ENCODE peak calls at places on chromosomes 1 and 21, in nine cellular contexts. One of them, this sample, is unnamed.
A peak's percentile ranks its signal among the peaks of the same experiment; 100 is the strongest.

GRCh38 chr1:91884459-91885290 is 1.3 kb downstream of the TGFBR3 start:
- DNase-seq in dorsolateral prefrontal cortex: no peak
- DNase-seq in colonic mucosa: peak; percentile 33
- DNase-seq in body of pancreas: peak; percentile 38
- DNase-seq in DND-41: no peak
- DNase-seq in CD8-positive, alpha-beta T cell: peak; percentile 33
- DNase-seq in right lobe of liver: peak; percentile 61
- DNase-seq in lung: no peak
- DNase-seq in testis: peak; percentile 36
- DNase-seq in this sample: peak; percentile 59

GRCh38 chr1:24596401-24596880 is 40.6 kb downstream of the NCMAP start:
- DNase-seq in dorsolateral prefrontal cortex: no peak
- DNase-seq in colonic mucosa: no peak
- DNase-seq in body of pancreas: no peak
- DNase-seq in DND-41: no peak
- DNase-seq in CD8-positive, alpha-beta T cell: no peak
- DNase-seq in right lobe of liver: no peak
- DNase-seq in lung: no peak
- DNase-seq in testis: no peak
- DNase-seq in this sample: no peak

GRCh38 chr21:30233636-30234035 is 17.7 kb upstream of the CLDN8 start:
- DNase-seq in dorsolateral prefrontal cortex: no peak
- DNase-seq in colonic mucosa: no peak
- DNase-seq in body of pancreas: no peak
- DNase-seq in DND-41: no peak
- DNase-seq in CD8-positive, alpha-beta T cell: no peak
- DNase-seq in right lobe of liver: no peak
- DNase-seq in lung: no peak
- DNase-seq in testis: no peak
- DNase-seq in this sample: no peak

GRCh38 chr1:55632906-55633305 is 417.7 kb upstream of the USP24 start:
- DNase-seq in dorsolateral prefrontal cortex: no peak
- DNase-seq in colonic mucosa: no peak
- DNase-seq in body of pancreas: no peak
- DNase-seq in DND-41: no peak
- DNase-seq in CD8-positive, alpha-beta T cell: no peak
- DNase-seq in right lobe of liver: no peak
- DNase-seq in lung: no peak
- DNase-seq in testis: no peak
- DNase-seq in this sample: no peak

GRCh38 chr1:113850127-113850796 is 21.2 kb downstream of the PTPN22 start:
- DNase-seq in dorsolateral prefrontal cortex: no peak
- DNase-seq in colonic mucosa: no peak
- DNase-seq in body of pancreas: no peak
- DNase-seq in DND-41: no peak
- DNase-seq in CD8-positive, alpha-beta T cell: no peak
- DNase-seq in right lobe of liver: no peak
- DNase-seq in lung: no peak
- DNase-seq in testis: no peak
- DNase-seq in this sample: no peak

GRCh38 chr1:181541458-181541857 is 58.1 kb downstream of the CACNA1E start:
- DNase-seq in dorsolateral prefrontal cortex: no peak
- DNase-seq in colonic mucosa: no peak
- DNase-seq in body of pancreas: no peak
- DNase-seq in DND-41: no peak
- DNase-seq in CD8-positive, alpha-beta T cell: no peak
- DNase-seq in right lobe of liver: no peak
- DNase-seq in lung: no peak
- DNase-seq in testis: no peak
- DNase-seq in this sample: no peak

GRCh38 chr21:44818636-44819011 is 762 bp upstream of the SUMO3 start:
- DNase-seq in dorsolateral prefrontal cortex: no peak
- DNase-seq in colonic mucosa: peak; percentile 35
- DNase-seq in body of pancreas: no peak
- DNase-seq in DND-41: no peak
- DNase-seq in CD8-positive, alpha-beta T cell: no peak
- DNase-seq in right lobe of liver: no peak
- DNase-seq in lung: no peak
- DNase-seq in testis: no peak
- DNase-seq in this sample: no peak

GRCh38 chr1:157585984-157586383 is 11.9 kb downstream of the FCRL4 start:
- DNase-seq in dorsolateral prefrontal cortex: no peak
- DNase-seq in colonic mucosa: no peak
- DNase-seq in body of pancreas: no peak
- DNase-seq in DND-41: peak; percentile 31
- DNase-seq in CD8-positive, alpha-beta T cell: no peak
- DNase-seq in right lobe of liver: no peak
- DNase-seq in lung: no peak
- DNase-seq in testis: no peak
- DNase-seq in this sample: no peak

GRCh38 chr1:247177755-247178154 is 5.9 kb upstream of the ZNF124 start:
- DNase-seq in dorsolateral prefrontal cortex: no peak
- DNase-seq in colonic mucosa: no peak
- DNase-seq in body of pancreas: no peak
- DNase-seq in DND-41: no peak
- DNase-seq in CD8-positive, alpha-beta T cell: no peak
- DNase-seq in right lobe of liver: no peak
- DNase-seq in lung: no peak
- DNase-seq in testis: no peak
- DNase-seq in this sample: no peak

GRCh38 chr1:82838066-82838465 is 1037.3 kb downstream of the ADGRL2 start:
- DNase-seq in dorsolateral prefrontal cortex: no peak
- DNase-seq in colonic mucosa: no peak
- DNase-seq in body of pancreas: no peak
- DNase-seq in DND-41: no peak
- DNase-seq in CD8-positive, alpha-beta T cell: no peak
- DNase-seq in right lobe of liver: no peak
- DNase-seq in lung: no peak
- DNase-seq in testis: no peak
- DNase-seq in this sample: no peak

GRCh38 chr1:200897188-200897710 is 2.5 kb downstream of the INAVA start:
- DNase-seq in dorsolateral prefrontal cortex: no peak
- DNase-seq in colonic mucosa: no peak
- DNase-seq in body of pancreas: no peak
- DNase-seq in DND-41: no peak
- DNase-seq in CD8-positive, alpha-beta T cell: no peak
- DNase-seq in right lobe of liver: no peak
- DNase-seq in lung: no peak
- DNase-seq in testis: no peak
- DNase-seq in this sample: no peak

GRCh38 chr1:200895448-200895799 is 724 bp downstream of the INAVA start:
- DNase-seq in dorsolateral prefrontal cortex: no peak
- DNase-seq in colonic mucosa: no peak
- DNase-seq in body of pancreas: peak; percentile 40
- DNase-seq in DND-41: no peak
- DNase-seq in CD8-positive, alpha-beta T cell: no peak
- DNase-seq in right lobe of liver: no peak
- DNase-seq in lung: no peak
- DNase-seq in testis: no peak
- DNase-seq in this sample: no peak

GRCh38 chr1:200894712-200895447 is at the start of gene INAVA:
- DNase-seq in dorsolateral prefrontal cortex: no peak
- DNase-seq in colonic mucosa: peak; percentile 88
- DNase-seq in body of pancreas: peak; percentile 83
- DNase-seq in DND-41: no peak
- DNase-seq in CD8-positive, alpha-beta T cell: no peak
- DNase-seq in right lobe of liver: no peak
- DNase-seq in lung: peak; percentile 59
- DNase-seq in testis: no peak
- DNase-seq in this sample: peak; percentile 88

GRCh38 chr1:200896571-200897187 is 2.0 kb downstream of the INAVA start:
- DNase-seq in dorsolateral prefrontal cortex: no peak
- DNase-seq in colonic mucosa: peak; percentile 95
- DNase-seq in body of pancreas: peak; percentile 93
- DNase-seq in DND-41: peak; percentile 27
- DNase-seq in CD8-positive, alpha-beta T cell: no peak
- DNase-seq in right lobe of liver: peak; percentile 74
- DNase-seq in lung: peak; percentile 68
- DNase-seq in testis: no peak
- DNase-seq in this sample: peak; percentile 92

GRCh38 chr1:200895801-200896570 is 1.3 kb downstream of the INAVA start:
- DNase-seq in dorsolateral prefrontal cortex: no peak
- DNase-seq in colonic mucosa: no peak
- DNase-seq in body of pancreas: peak; percentile 36
- DNase-seq in DND-41: no peak
- DNase-seq in CD8-positive, alpha-beta T cell: no peak
- DNase-seq in right lobe of liver: no peak
- DNase-seq in lung: no peak
- DNase-seq in testis: no peak
- DNase-seq in this sample: peak; percentile 74
- H3K4me3 ChIP-seq in dorsolateral prefrontal cortex: no peak overlapping the region
- H3K4me3 ChIP-seq in colonic mucosa: peak overlapping the region; percentile 56
- H3K4me3 ChIP-seq in body of pancreas: peak overlapping the region; percentile 5
- H3K4me3 ChIP-seq in DND-41: no peak overlapping the region
- H3K4me3 ChIP-seq in CD8-positive, alpha-beta T cell: no peak overlapping the region
- H3K4me3 ChIP-seq in right lobe of liver: no peak overlapping the region
- H3K4me3 ChIP-seq in lung: no peak overlapping the region
- H3K4me3 ChIP-seq in testis: no peak overlapping the region
- H3K4me3 ChIP-seq in this sample: peak overlapping the region; percentile 37

GRCh38 chr1:37762516-37762915 is 2.4 kb downstream of the EPHA10 start:
- DNase-seq in dorsolateral prefrontal cortex: no peak
- DNase-seq in colonic mucosa: no peak
- DNase-seq in body of pancreas: no peak
- DNase-seq in DND-41: no peak
- DNase-seq in CD8-positive, alpha-beta T cell: no peak
- DNase-seq in right lobe of liver: no peak
- DNase-seq in lung: no peak
- DNase-seq in testis: no peak
- DNase-seq in this sample: no peak

GRCh38 chr1:37764888-37765441 is at the start of gene EPHA10:
- DNase-seq in dorsolateral prefrontal cortex: peak; percentile 76
- DNase-seq in colonic mucosa: peak; percentile 17
- DNase-seq in body of pancreas: no peak
- DNase-seq in DND-41: no peak
- DNase-seq in CD8-positive, alpha-beta T cell: no peak
- DNase-seq in right lobe of liver: no peak
- DNase-seq in lung: no peak
- DNase-seq in testis: peak; percentile 41
- DNase-seq in this sample: no peak

GRCh38 chr1:37761416-37762095 is 3.4 kb downstream of the EPHA10 start:
- DNase-seq in dorsolateral prefrontal cortex: no peak
- DNase-seq in colonic mucosa: no peak
- DNase-seq in body of pancreas: no peak
- DNase-seq in DND-41: no peak
- DNase-seq in CD8-positive, alpha-beta T cell: no peak
- DNase-seq in right lobe of liver: no peak
- DNase-seq in lung: no peak
- DNase-seq in testis: no peak
- DNase-seq in this sample: no peak

GRCh38 chr1:37765937-37766664 is 1.2 kb upstream of the EPHA10 start:
- DNase-seq in dorsolateral prefrontal cortex: peak; percentile 53
- DNase-seq in colonic mucosa: no peak
- DNase-seq in body of pancreas: no peak
- DNase-seq in DND-41: no peak
- DNase-seq in CD8-positive, alpha-beta T cell: no peak
- DNase-seq in right lobe of liver: no peak
- DNase-seq in lung: no peak
- DNase-seq in testis: no peak
- DNase-seq in this sample: no peak

DNA sequence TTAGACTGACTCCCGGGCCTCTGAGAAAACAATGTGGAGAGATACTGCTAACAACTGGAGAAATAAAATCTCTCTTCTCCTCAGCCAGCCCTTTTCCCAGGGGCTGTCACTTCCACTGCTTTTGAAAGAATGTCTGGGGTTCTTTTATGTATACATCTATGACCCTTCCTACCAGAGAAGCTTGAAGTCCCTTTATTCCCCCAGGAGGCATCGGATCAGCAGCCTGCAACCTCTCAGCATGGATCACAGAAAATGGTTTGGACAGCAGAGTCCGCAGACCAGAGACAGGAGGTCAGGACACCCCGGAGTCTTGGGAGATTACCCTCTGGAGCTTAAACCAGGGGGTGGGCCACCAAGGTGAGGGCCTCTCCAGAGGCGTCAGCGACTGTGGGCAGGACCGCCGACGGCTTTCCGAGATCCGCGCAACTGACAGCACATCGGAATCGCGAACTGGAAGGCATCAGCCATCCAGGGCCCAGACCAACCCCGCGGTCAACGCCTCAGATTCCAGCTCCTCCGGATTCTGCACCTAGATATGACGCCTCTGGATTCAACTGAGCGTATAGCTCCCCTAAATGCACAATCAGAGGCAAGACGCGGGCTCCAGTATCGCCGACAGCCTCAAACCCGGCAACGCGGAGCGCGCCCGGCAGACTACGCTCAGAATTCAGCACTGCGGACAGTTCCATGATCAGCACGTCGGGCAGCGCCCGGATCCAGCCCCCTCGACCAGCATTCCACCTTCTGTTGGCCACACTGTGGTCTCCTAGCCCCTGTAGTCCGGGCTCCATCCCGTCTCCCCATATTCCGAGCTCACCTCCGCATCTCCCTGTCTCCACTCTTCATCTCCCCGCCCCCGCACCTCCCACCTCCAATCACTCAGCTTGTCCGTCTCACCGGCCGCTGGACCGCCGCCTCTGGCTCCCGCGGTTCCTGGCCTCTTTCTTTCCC is 854 bp downstream of the EPHA10 start:
- DNase-seq in dorsolateral prefrontal cortex: peak; percentile 79
- DNase-seq in colonic mucosa: peak; percentile 55
- DNase-seq in body of pancreas: peak; percentile 26
- DNase-seq in DND-41: peak; percentile 58
- DNase-seq in CD8-positive, alpha-beta T cell: peak; percentile 32
- DNase-seq in right lobe of liver: peak; percentile 23
- DNase-seq in lung: no peak
- DNase-seq in testis: peak; percentile 68
- DNase-seq in this sample: no peak
- H3K27ac ChIP-seq in dorsolateral prefrontal cortex: no peak overlapping the region
- H3K27ac ChIP-seq in colonic mucosa: no peak overlapping the region
- H3K27ac ChIP-seq in body of pancreas: no peak overlapping the region
- H3K27ac ChIP-seq in DND-41: no peak overlapping the region
- H3K27ac ChIP-seq in CD8-positive, alpha-beta T cell: no peak overlapping the region
- H3K27ac ChIP-seq in right lobe of liver: no peak overlapping the region
- H3K27ac ChIP-seq in lung: no peak overlapping the region
- H3K27ac ChIP-seq in testis: no peak overlapping the region
- H3K27ac ChIP-seq in this sample: no peak overlapping the region

GRCh38 chr1:185317886-185318310 is 855 bp upstream of the IVNS1ABP start:
- DNase-seq in dorsolateral prefrontal cortex: no peak
- DNase-seq in colonic mucosa: peak; percentile 50
- DNase-seq in body of pancreas: peak; percentile 42
- DNase-seq in DND-41: no peak
- DNase-seq in CD8-positive, alpha-beta T cell: peak; percentile 87
- DNase-seq in right lobe of liver: peak; percentile 48
- DNase-seq in lung: peak; percentile 51
- DNase-seq in testis: peak; percentile 41
- DNase-seq in this sample: peak; percentile 70
- TF ChIP-seq CTCF in dorsolateral prefrontal cortex: no peak
- TF ChIP-seq CTCF in colonic mucosa: no peak
- TF ChIP-seq CTCF in body of pancreas: no peak
- TF ChIP-seq CTCF in DND-41: no peak
- TF ChIP-seq CTCF in CD8-positive, alpha-beta T cell: peak; percentile 41
- TF ChIP-seq CTCF in right lobe of liver: no peak
- TF ChIP-seq CTCF in lung: no peak
- TF ChIP-seq CTCF in testis: no peak
- TF ChIP-seq CTCF in this sample: no peak

GRCh38 chr1:89198500-89199072 is at the start of gene GBP4:
- DNase-seq in dorsolateral prefrontal cortex: no peak
- DNase-seq in colonic mucosa: peak; percentile 38
- DNase-seq in body of pancreas: peak; percentile 14
- DNase-seq in DND-41: peak; percentile 68
- DNase-seq in CD8-positive, alpha-beta T cell: peak; percentile 46
- DNase-seq in right lobe of liver: peak; percentile 52
- DNase-seq in lung: peak; percentile 30
- DNase-seq in testis: peak; percentile 55
- DNase-seq in this sample: peak; percentile 64
- H3K4me3 ChIP-seq in dorsolateral prefrontal cortex: peak within 1 kb of the TSS; percentile 57
- H3K4me3 ChIP-seq in colonic mucosa: peak within 1 kb of the TSS; percentile 51
- H3K4me3 ChIP-seq in body of pancreas: no peak within 1 kb of the TSS
- H3K4me3 ChIP-seq in DND-41: peak within 1 kb of the TSS; percentile 77
- H3K4me3 ChIP-seq in CD8-positive, alpha-beta T cell: peak within 1 kb of the TSS; percentile 70
- H3K4me3 ChIP-seq in right lobe of liver: peak within 1 kb of the TSS; percentile 49
- H3K4me3 ChIP-seq in lung: peak within 1 kb of the TSS; percentile 64
- H3K4me3 ChIP-seq in testis: peak within 1 kb of the TSS; percentile 62
- H3K4me3 ChIP-seq in this sample: peak within 1 kb of the TSS; percentile 50

GRCh38 chr21:45875881-45876280 is 105.7 kb upstream of the COL6A1 start:
- DNase-seq in dorsolateral prefrontal cortex: no peak
- DNase-seq in colonic mucosa: no peak
- DNase-seq in body of pancreas: no peak
- DNase-seq in DND-41: no peak
- DNase-seq in CD8-positive, alpha-beta T cell: no peak
- DNase-seq in right lobe of liver: peak; percentile 4
- DNase-seq in lung: no peak
- DNase-seq in testis: no peak
- DNase-seq in this sample: no peak
- H3K27ac ChIP-seq in dorsolateral prefrontal cortex: no peak overlapping the region
- H3K27ac ChIP-seq in colonic mucosa: peak overlapping the region; percentile 17
- H3K27ac ChIP-seq in body of pancreas: no peak overlapping the region
- H3K27ac ChIP-seq in DND-41: no peak overlapping the region
- H3K27ac ChIP-seq in CD8-positive, alpha-beta T cell: no peak overlapping the region
- H3K27ac ChIP-seq in right lobe of liver: no peak overlapping the region
- H3K27ac ChIP-seq in lung: no peak overlapping the region
- H3K27ac ChIP-seq in testis: no peak overlapping the region
- H3K27ac ChIP-seq in this sample: peak overlapping the region; percentile 32